ENCODE peak calls at places on chromosomes 2 and 18, in six cellular contexts. J is fibroblast of mammary gland; P is NCI-H1048; M is PC-9; O is stimulated activated CD4-positive, alpha-beta T cell treated with anti-CD3 and anti-CD28 coated beads, Interleukin-1b, Interleukin-23, amount 100 ng/mL, for 24 hours; T is AG10803. L is an unnamed sample.

GRCh38 chr2:9179572-9180201 is 26.9 kb upstream of the ASAP2 start:
- DNase-seq in O (no peak), T (peak; percentile 89), J (peak; percentile 98), P (no peak), M (peak; percentile 69), L (no peak)

GRCh38 chr2:202723746-202724145 is 89.0 kb downstream of the FAM117B start:
- DNase-seq in M (no peak), J (no peak), T (no peak), O (no peak), P (no peak), L (no peak)

GRCh38 chr2:19367346-19367745 is 8.9 kb upstream of the OSR1 start:
- DNase-seq in M (no peak), P (no peak), O (no peak), J (no peak), T (peak; percentile 78), L (no peak)

GRCh38 chr2:204846471-204846870 is 301.2 kb downstream of the PARD3B start:
- DNase-seq in T (no peak), M (no peak), J (no peak), P (no peak), O (no peak), L (no peak)

GRCh38 chr2:104744537-104744936 is 109.4 kb upstream of the POU3F3 start:
- DNase-seq in P (no peak), J (no peak), O (no peak), M (no peak), T (no peak), L (no peak)

GRCh38 chr18:79586436-79587297 is 92.9 kb upstream of the CTDP1 start:
- DNase-seq in J (no peak), P (no peak), O (no peak), M (no peak), T (no peak), L (no peak)

GRCh38 chr2:230054079-230054478 is 14.6 kb downstream of the SLC16A14 start:
- DNase-seq in J (peak; percentile 44), O (no peak), P (no peak), T (peak; percentile 26), M (peak; percentile 54), L (no peak)

GRCh38 chr18:61731693-61732376 is 161.0 kb downstream of the RNF152 start:
- DNase-seq in O (no peak), M (no peak), T (peak; percentile 88), J (peak; percentile 74), P (no peak), L (no peak)

GRCh38 chr2:237602409-237602808 is 11.9 kb upstream of the RAB17 start:
- DNase-seq in T (no peak), O (no peak), P (no peak), J (no peak), M (no peak), L (peak; percentile 38)

GRCh38 chr18:23646282-23646681 is 16.4 kb downstream of the ANKRD29 start:
- DNase-seq in O (no peak), J (no peak), T (no peak), M (no peak), P (no peak), L (no peak)

GRCh38 chr2:8534729-8535397 is 147.0 kb upstream of the ID2 start:
- DNase-seq in O (no peak), P (no peak), M (no peak), J (peak; percentile 77), T (peak; percentile 62), L (peak; percentile 97)

GRCh38 chr2:88350641-88351601 is 101.6 kb downstream of the FOXI3 start:
- DNase-seq in O (peak; percentile 59), P (no peak), T (peak; percentile 18), M (peak; percentile 61), J (peak; percentile 26), L (peak; percentile 68)

GRCh38 chr2:231930601-231931281 is 4.5 kb upstream of the NPPC start:
- DNase-seq in P (no peak), M (no peak), J (peak; percentile 84), O (no peak), T (peak; percentile 25), L (peak; percentile 26)

GRCh38 chr2:239751719-239752355 is 273.3 kb downstream of the NDUFA10 start:
- DNase-seq in T (peak; percentile 10), J (no peak), P (no peak), M (no peak), O (no peak), L (no peak)

GRCh38 chr2:33909945-33910344 is 310.8 kb upstream of the FAM98A start:
- DNase-seq in P (no peak), O (no peak), M (no peak), J (no peak), T (no peak), L (peak; percentile 55)

GRCh38 chr2:36695746-36696415 is 626 bp upstream of the VIT start:
- DNase-seq in J (peak; percentile 85), P (no peak), T (peak; percentile 78), M (no peak), O (no peak), L (no peak)

GRCh38 chr2:26724004-26724750 is 31.7 kb downstream of the KCNK3 start:
- DNase-seq in T (peak; percentile 65), J (peak; percentile 92), P (no peak), M (peak; percentile 83), O (no peak), L (peak; percentile 59)

GRCh38 chr2:62200291-62200841 is 4.5 kb downstream of the B3GNT2 start:
- DNase-seq in M (no peak), J (no peak), P (no peak), O (no peak), T (no peak), L (no peak)

GRCh38 chr2:158191076-158191566 is 89.4 kb downstream of the UPP2 start:
- DNase-seq in P (no peak), M (no peak), O (peak; percentile 3), T (no peak), J (no peak), L (no peak)

GRCh38 chr2:63007813-63008458 is 42.7 kb upstream of the OTX1 start:
- DNase-seq in T (no peak), M (no peak), J (no peak), P (no peak), O (no peak), L (no peak)

GRCh38 chr2:215332876-215333600 is 21.2 kb downstream of the ATIC start:
- DNase-seq in T (no peak), P (no peak), M (no peak), J (no peak), O (no peak), L (no peak)

GRCh38 chr2:152046940-152047339 is 51.9 kb downstream of the CACNB4 start:
- DNase-seq in O (no peak), J (no peak), M (no peak), P (no peak), T (no peak), L (no peak)

GRCh38 chr18:63137999-63138448 is 181.5 kb downstream of the BCL2 start:
- DNase-seq in P (no peak), M (no peak), J (no peak), O (no peak), T (no peak), L (no peak)

GRCh38 chr2:8304821-8305766 is 376.8 kb upstream of the ID2 start:
- DNase-seq in P (no peak), O (no peak), M (no peak), T (no peak), J (no peak), L (peak; percentile 87)

GRCh38 chr2:214410128-214410775 is 602 bp upstream of the VWC2L start:
- DNase-seq in J (no peak), P (no peak), M (no peak), T (no peak), O (no peak), L (no peak)

GRCh38 chr2:65846984-65847383 is 414.6 kb upstream of the SPRED2 start:
- DNase-seq in T (no peak), J (no peak), M (no peak), P (no peak), O (no peak), L (no peak)

GRCh38 chr18:63505566-63506335 is 29.0 kb downstream of the SERPINB5 start:
- DNase-seq in T (peak; percentile 11), P (no peak), O (no peak), M (peak; percentile 25), J (peak; percentile 41), L (no peak)

GRCh38 chr18:51447351-51447896 is 249.9 kb upstream of the MEX3C start:
- DNase-seq in T (no peak), J (no peak), O (no peak), M (no peak), P (no peak), L (no peak)

GRCh38 chr2:162025121-162025911 is 48.7 kb downstream of the DPP4 start:
- DNase-seq in M (no peak), P (no peak), O (no peak), J (peak; percentile 83), T (peak; percentile 94), L (no peak)

GRCh38 chr2:75503048-75503607 is 57.6 kb downstream of the EVA1A start:
- DNase-seq in T (peak; percentile 90), J (peak; percentile 74), O (no peak), M (peak; percentile 45), P (no peak), L (no peak)

GRCh38 chr18:41326311-41326710 is 628.7 kb upstream of the PIK3C3 start:
- DNase-seq in M (no peak), P (no peak), T (peak; percentile 47), J (peak; percentile 12), O (no peak), L (no peak)

GRCh38 chr2:12957251-12957650 is 240.5 kb downstream of the TRIB2 start:
- DNase-seq in T (no peak), O (no peak), M (no peak), P (no peak), J (no peak), L (no peak)

GRCh38 chr2:204197601-204198000 is 261.0 kb downstream of the ICOS start:
- DNase-seq in M (no peak), J (no peak), O (no peak), T (no peak), P (no peak), L (no peak)

GRCh38 chr2:121721926-121722325 is 14.7 kb downstream of the NIFK start:
- DNase-seq in P (no peak), O (no peak), M (no peak), T (peak; percentile 95), J (peak; percentile 96), L (no peak)

GRCh38 chr2:130762031-130762909 is 6.9 kb downstream of the AMER3 start:
- DNase-seq in J (no peak), M (no peak), T (no peak), P (no peak), O (no peak), L (no peak)

GRCh38 chr2:66547887-66548286 is 113.0 kb downstream of the MEIS1 start:
- DNase-seq in P (no peak), M (no peak), O (no peak), T (no peak), J (no peak), L (no peak)

GRCh38 chr2:65369980-65370379 is 62.4 kb downstream of the SPRED2 start:
- DNase-seq in M (no peak), T (no peak), O (no peak), J (no peak), P (no peak), L (no peak)

L was measured in left lobe of liver.